ENCODE peak calls at places on chromosome 2, in six cellular contexts. W is body of pancreas, E is DND-41, Y is Peyer's patch, N is vagina, D is upper lobe of right lung. O is an unnamed sample. For H3K4me1, the result is how much of the 10 kb centered on the place peaks cover.

GRCh38 chr2:128232965-128233789 is 85.5 kb downstream of the HS6ST1 start:
- DNase-seq in W (peak), E (peak), Y (peak), N (no peak), D (peak), O (peak)

GRCh38 chr2:148701039-148701438 is 56.5 kb downstream of the EPC2 start:
- DNase-seq in W (no peak), E (no peak), Y (no peak), N (no peak), D (no peak), O (no peak)

GRCh38 chr2:43526994-43527393 is 68.8 kb downstream of the THADA start:
- DNase-seq in W (no peak), E (no peak), Y (no peak), N (no peak), D (no peak), O (no peak)

GRCh38 chr2:108404784-108405397 is 27.1 kb downstream of the SULT1C4 start:
- DNase-seq in W (no peak), E (no peak), Y (no peak), N (no peak), D (no peak), O (no peak)

GRCh38 chr2:53450885-53451284 is 316.7 kb upstream of the CHAC2 start:
- DNase-seq in W (peak), E (no peak), Y (no peak), N (no peak), D (no peak), O (no peak)

GRCh38 chr2:11203480-11203879 is 48.2 kb downstream of the SLC66A3 start:
- DNase-seq in W (no peak), E (no peak), Y (no peak), N (no peak), D (no peak), O (no peak)

GRCh38 chr2:127090281-127091128 is 16.4 kb downstream of the BIN1 start:
- DNase-seq in W (no peak), E (no peak), Y (no peak), N (no peak), D (no peak), O (no peak)

GRCh38 chr2:183284606-183285005 is 160.4 kb downstream of the NUP35 start:
- DNase-seq in W (no peak), E (no peak), Y (no peak), N (no peak), D (no peak), O (no peak)

GRCh38 chr2:27305516-27305915 is 2.7 kb downstream of the UCN start:
- DNase-seq in W (no peak), E (no peak), Y (no peak), N (no peak), D (no peak), O (no peak)

GRCh38 chr2:138948070-138948539 is 167.9 kb upstream of the NXPH2 start:
- DNase-seq in W (no peak), E (no peak), Y (no peak), N (no peak), D (no peak), O (no peak)

GRCh38 chr2:10132596-10132995 is 10.1 kb downstream of the RRM2 start:
- DNase-seq in W (no peak), E (no peak), Y (peak), N (no peak), D (no peak), O (no peak)

GRCh38 chr2:237045449-237045848 is 40.2 kb upstream of the COPS8 start:
- DNase-seq in W (no peak), E (no peak), Y (no peak), N (no peak), D (no peak), O (no peak)

GRCh38 chr2:9738718-9739496 is 104.4 kb upstream of the TAF1B start:
- DNase-seq in W (no peak), E (no peak), Y (peak), N (no peak), D (no peak), O (no peak)

GRCh38 chr2:132955871-132956615 is 286.0 kb upstream of the LYPD1 start:
- DNase-seq in W (no peak), E (no peak), Y (no peak), N (no peak), D (no peak), O (no peak)

GRCh38 chr2:207163053-207163814 is 2.5 kb downstream of the KLF7 start:
- DNase-seq in W (peak), E (no peak), Y (peak), N (no peak), D (no peak), O (no peak)

GRCh38 chr2:104944495-104944894 is 90.6 kb downstream of the POU3F3 start:
- DNase-seq in W (no peak), E (no peak), Y (peak), N (no peak), D (no peak), O (peak)

GRCh38 chr2:57182941-57183340 is 863.7 kb upstream of the VRK2 start:
- DNase-seq in W (no peak), E (no peak), Y (no peak), N (no peak), D (no peak), O (no peak)

GRCh38 chr2:204669386-204669785 is 124.1 kb downstream of the PARD3B start:
- DNase-seq in W (no peak), E (no peak), Y (no peak), N (no peak), D (no peak), O (no peak)

GRCh38 chr2:71269511-71270090 is 42.7 kb upstream of the PAIP2B start:
- DNase-seq in W (no peak), E (no peak), Y (no peak), N (no peak), D (no peak), O (no peak)

GRCh38 chr2:145022671-145023330 is 502.9 kb upstream of the ZEB2 start:
- DNase-seq in W (no peak), E (no peak), Y (no peak), N (no peak), D (no peak), O (no peak)

GRCh38 chr2:234249873-234250272 is 199.4 kb downstream of the SPP2 start:
- DNase-seq in W (no peak), E (no peak), Y (no peak), N (no peak), D (no peak), O (no peak)

GRCh38 chr2:117834992-117835391 is 20.5 kb downstream of the DDX18 start:
- DNase-seq in W (no peak), E (no peak), Y (no peak), N (no peak), D (no peak), O (no peak)

GRCh38 chr2:20620271-20620681 is 30.6 kb downstream of the HS1BP3 start:
- DNase-seq in W (no peak), E (no peak), Y (peak), N (no peak), D (peak), O (no peak)

GRCh38 chr2:166439078-166439477 is 55.0 kb downstream of the SCN7A start:
- DNase-seq in W (no peak), E (no peak), Y (no peak), N (no peak), D (no peak), O (no peak)

GRCh38 chr2:12452211-12452610 is 264.5 kb upstream of the TRIB2 start:
- DNase-seq in W (no peak), E (no peak), Y (no peak), N (no peak), D (no peak), O (no peak)

GRCh38 chr2:44949329-44950151 is 8.0 kb downstream of the SIX3 start:
- DNase-seq in W (no peak), E (no peak), Y (no peak), N (no peak), D (peak), O (no peak)

GRCh38 chr2:149692837-149693518 is 105.4 kb upstream of the MMADHC start:
- DNase-seq in W (no peak), E (no peak), Y (no peak), N (no peak), D (no peak), O (no peak)

GRCh38 chr2:160491922-160492371 is 1.7 kb downstream of the RBMS1 start:
- DNase-seq in W (no peak), E (no peak), Y (no peak), N (no peak), D (no peak), O (no peak)

GRCh38 chr2:7880126-7880525 is 801.7 kb upstream of the ID2 start:
- DNase-seq in W (no peak), E (no peak), Y (no peak), N (no peak), D (no peak), O (no peak)

GRCh38 chr2:205689837-205690236 is 7.5 kb downstream of the NRP2 start:
- DNase-seq in W (no peak), E (no peak), Y (no peak), N (no peak), D (no peak), O (no peak)

GRCh38 chr2:9150906-9151305 is 55.7 kb upstream of the ASAP2 start:
- DNase-seq in W (no peak), E (no peak), Y (no peak), N (peak), D (peak), O (no peak)

GRCh38 chr2:149490296-149490695 is 97.3 kb downstream of the MMADHC start:
- DNase-seq in W (no peak), E (no peak), Y (no peak), N (no peak), D (no peak), O (no peak)

GRCh38 chr2:209960676-209961630 is 41.5 kb upstream of the RPE start:
- DNase-seq in W (peak), E (peak), Y (peak), N (no peak), D (no peak), O (peak)

GRCh38 chr2:8676191-8676914 is 5.5 kb upstream of the ID2 start:
- DNase-seq in W (peak), E (no peak), Y (peak), N (peak), D (peak), O (no peak)

GRCh38 chr2:43043471-43043870 is 182.9 kb downstream of the ZFP36L2 start:
- DNase-seq in W (no peak), E (no peak), Y (no peak), N (no peak), D (peak), O (no peak)

GRCh38 chr2:150204449-150204848 is 283.0 kb downstream of the RND3 start:
- DNase-seq in W (no peak), E (no peak), Y (no peak), N (no peak), D (no peak), O (no peak)

GRCh38 chr2:144414324-144414845 is 105.5 kb downstream of the ZEB2 start:
- DNase-seq in W (no peak), E (no peak), Y (no peak), N (no peak), D (peak), O (no peak)

GRCh38 chr2:172943992-172944793 is 131.5 kb upstream of the MAP3K20 start:
- DNase-seq in W (no peak), E (peak), Y (no peak), N (no peak), D (no peak), O (no peak)

GRCh38 chr2:216713691-216714411 is 18.5 kb upstream of the IGFBP5 start:
- DNase-seq in W (no peak), E (no peak), Y (no peak), N (no peak), D (no peak), O (no peak)

GRCh38 chr2:216535454-216535995 is 36.9 kb downstream of the RPL37A start:
- DNase-seq in W (peak), E (no peak), Y (peak), N (peak), D (no peak), O (no peak)

GRCh38 chr2:46816151-46816845 is 99.3 kb downstream of the MCFD2 start:
- DNase-seq in W (no peak), E (no peak), Y (no peak), N (peak), D (no peak), O (no peak)

GRCh38 chr2:46815121-46815802 is 100.3 kb downstream of the MCFD2 start:
- DNase-seq in W (no peak), E (no peak), Y (no peak), N (peak), D (no peak), O (no peak)

GRCh38 chr2:46818819-46819218 is 96.8 kb downstream of the MCFD2 start:
- DNase-seq in W (no peak), E (no peak), Y (no peak), N (no peak), D (peak), O (no peak)

GRCh38 chr2:46818141-46818552 is 97.5 kb downstream of the MCFD2 start:
- DNase-seq in W (peak), E (no peak), Y (peak), N (no peak), D (peak), O (no peak)

GRCh38 chr2:46816846-46817726 is 98.5 kb downstream of the MCFD2 start:
- DNase-seq in W (no peak), E (no peak), Y (peak), N (peak), D (no peak), O (no peak)
- H3K4me1 ChIP-seq in W (under half), E (under half), Y (under half), N (half or more), D (half or more), O (under half)

DNA sequence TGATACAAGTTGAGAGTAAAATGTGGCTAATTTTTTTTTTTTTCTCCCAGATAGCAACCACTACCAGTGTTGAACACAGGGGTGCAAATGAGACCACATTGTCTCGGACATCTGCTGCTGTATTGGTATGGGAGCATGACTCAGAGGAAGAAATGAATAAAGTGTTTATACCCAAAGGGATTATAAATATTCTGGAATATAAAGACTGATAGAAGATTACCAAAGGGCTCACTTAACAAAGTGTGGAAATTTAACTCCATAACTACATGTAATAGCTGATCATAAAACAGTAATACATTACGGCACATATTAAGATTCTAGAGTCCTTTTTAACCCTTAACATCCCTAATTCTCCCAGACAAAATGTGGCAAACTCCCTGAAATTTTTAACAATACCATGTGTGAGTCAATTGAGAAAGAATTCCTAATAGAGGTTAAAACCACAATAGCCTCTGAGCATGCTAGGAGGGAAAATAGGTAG is 1023.0 kb upstream of the ACVR2A start:
- DNase-seq in W (no peak), E (no peak), Y (no peak), N (no peak), D (no peak), O (no peak)
- TF ChIP-seq CTCF in W (no peak), E (no peak), Y (no peak), N (no peak), D (no peak), O (no peak)

GRCh38 chr2:85760371-85760770 is 6.6 kb downstream of the ATOH8 start:
- DNase-seq in W (no peak), E (no peak), Y (no peak), N (no peak), D (no peak), O (no peak)
- H3K4me1 ChIP-seq in W (under half), E (under half), Y (under half), N (half or more), D (half or more), O (under half)

DNA sequence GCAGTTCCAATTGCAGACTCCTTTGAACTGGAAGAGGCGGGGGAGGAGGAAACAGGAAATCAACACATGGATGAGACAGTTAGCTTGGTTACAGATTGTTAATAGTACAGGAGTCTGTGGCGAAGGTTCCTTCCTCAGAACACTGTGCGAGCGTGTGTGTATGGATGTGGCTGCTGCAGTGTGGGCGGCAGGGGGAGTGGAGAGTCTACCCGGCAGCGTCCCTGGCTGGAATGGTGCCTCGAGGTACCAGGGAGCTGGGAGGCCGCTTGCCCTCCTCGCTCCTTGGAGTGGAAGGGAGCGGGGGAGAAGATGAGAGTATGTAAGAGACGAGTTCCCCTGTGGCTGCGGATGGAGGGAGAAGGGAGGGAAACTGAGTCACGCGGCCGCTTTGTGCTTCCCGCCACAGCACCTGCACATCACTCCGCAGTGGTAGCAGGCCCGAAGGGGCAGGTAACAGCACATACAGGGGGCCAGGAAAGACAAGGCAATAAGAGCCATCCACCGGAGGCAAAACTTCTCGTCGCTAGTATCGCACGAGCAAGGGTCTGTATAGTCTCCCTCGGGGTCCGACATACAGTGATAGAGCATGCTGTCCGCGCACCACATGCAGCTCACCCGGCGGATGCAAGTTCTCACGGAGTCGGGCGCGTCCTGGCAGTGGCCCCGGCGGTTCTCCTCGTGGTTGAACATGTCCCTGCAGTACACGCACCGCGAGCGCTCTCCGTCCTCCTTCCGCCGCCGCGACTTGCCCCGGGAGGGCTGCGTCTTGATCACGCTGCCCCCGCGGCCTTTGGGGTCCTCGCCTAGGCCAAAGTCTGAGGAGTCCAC is 85.7 kb downstream of the ACTR2 start:
- DNase-seq in W (no peak), E (peak), Y (no peak), N (no peak), D (no peak), O (no peak)
- TF ChIP-seq CTCF in W (no peak), E (no peak), Y (no peak), N (no peak), D (peak), O (no peak)

DNA sequence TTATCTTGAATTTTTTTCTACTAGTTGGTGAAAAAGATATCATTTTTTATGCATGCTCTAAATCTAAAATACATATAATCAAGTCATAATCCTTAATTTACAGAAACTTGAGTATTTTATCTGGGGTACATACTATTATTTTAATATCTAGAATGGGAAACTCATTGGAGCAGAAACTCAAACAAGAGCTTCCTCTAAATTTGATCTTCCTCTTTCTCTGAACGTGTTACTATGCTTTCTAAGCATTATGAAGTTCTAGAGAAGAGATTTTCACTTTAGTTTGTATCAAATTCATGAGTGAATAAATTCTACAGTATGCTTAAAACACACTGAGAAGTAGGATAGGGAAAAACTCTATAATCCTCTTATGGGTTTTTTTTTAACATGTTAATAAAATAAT is 20.6 kb upstream of the SLC38A11 start:
- DNase-seq in W (no peak), E (no peak), Y (no peak), N (no peak), D (no peak), O (no peak)
- H3K4me1 ChIP-seq in W (under half), E (under half), Y (under half), N (under half), D (under half), O (under half)

DNA sequence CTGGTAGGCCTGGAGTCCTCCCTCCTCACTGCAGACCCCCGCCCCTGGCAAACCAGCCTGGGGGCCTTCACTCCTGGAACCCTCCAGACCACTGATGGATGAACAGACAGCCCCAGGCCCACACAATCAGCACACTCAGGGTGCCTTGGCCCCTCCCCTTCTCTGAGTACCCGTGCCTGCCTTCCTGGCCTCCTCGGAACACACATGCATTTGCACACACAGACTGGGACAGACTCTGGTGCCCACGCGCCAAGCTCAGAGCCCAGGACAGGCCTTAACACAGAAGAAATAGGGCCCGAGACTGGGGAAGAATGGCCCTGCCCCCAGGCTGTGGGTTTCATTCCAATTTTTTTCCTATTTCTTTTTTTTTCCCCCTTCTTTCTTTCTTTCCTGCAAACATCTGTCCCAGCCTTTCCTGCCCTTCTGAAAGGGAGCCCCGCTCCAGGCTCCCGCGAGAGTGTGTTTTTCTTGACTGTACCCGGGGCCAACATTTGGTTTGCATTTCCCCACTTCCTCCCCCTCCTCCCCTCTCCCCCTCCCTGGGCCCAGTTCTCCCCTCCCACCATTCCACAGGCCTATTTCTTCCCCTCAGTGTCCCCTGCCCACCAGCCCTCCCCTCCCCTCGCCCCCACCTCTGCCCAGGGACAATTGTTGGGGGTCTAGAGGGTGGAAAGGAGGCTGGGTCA is 613 bp upstream of the TNS1 start:
- DNase-seq in W (peak), E (no peak), Y (no peak), N (no peak), D (no peak), O (no peak)
- TF ChIP-seq CTCF in W (no peak), E (no peak), Y (no peak), N (no peak), D (no peak), O (no peak)

DNA sequence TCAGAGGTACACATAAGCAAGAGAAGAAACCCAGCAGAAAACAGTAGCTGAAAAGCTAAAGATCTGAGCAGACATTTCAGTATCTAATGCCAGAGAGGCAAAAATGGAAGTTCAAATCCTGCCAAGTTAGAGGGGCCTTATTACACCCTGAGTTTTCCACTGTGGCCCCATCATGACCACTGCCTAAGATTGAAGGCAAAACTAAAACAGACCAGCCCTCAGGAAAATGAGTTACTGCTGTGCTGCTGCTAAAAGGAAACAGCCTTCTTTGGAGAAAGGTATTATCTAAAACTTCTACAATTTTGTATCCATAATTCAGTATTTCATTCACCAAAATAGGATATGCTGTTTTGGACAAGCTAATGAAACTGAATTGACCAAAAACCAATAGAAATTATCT is 16.8 kb downstream of the PPP1CB start:
- DNase-seq in W (no peak), E (no peak), Y (no peak), N (no peak), D (no peak), O (no peak)
- H3K4me1 ChIP-seq in W (half or more), E (under half), Y (under half), N (half or more), D (under half), O (under half)